ENCODE peak calls at places on chromosome 6, in four cellular contexts. N is stomach, P is tibial nerve, U is brain microvascular endothelial cell. W is an unnamed sample.

GRCh38 chr6:96086745-96087144 is 71.0 kb downstream of the FUT9 start:
- DNase-seq in N (no peak), U (no peak), P (no peak), W (no peak)

GRCh38 chr6:146543940-146544661 is 468 bp downstream of the RAB32 start:
- DNase-seq in P (peak), U (peak), N (peak), W (no peak)

GRCh38 chr6:158854214-158855101 is 35.3 kb upstream of the EZR start:
- DNase-seq in N (no peak), U (peak), P (no peak), W (no peak)

GRCh38 chr6:158634695-158635426 is 9.7 kb downstream of the DYNLT1 start:
- DNase-seq in U (no peak), N (peak), P (no peak), W (no peak)

GRCh38 chr6:140077712-140078551 is 703.5 kb upstream of the CITED2 start:
- DNase-seq in P (no peak), U (no peak), N (no peak), W (no peak)

GRCh38 chr6:129753422-129753821 is 43.4 kb upstream of the ARHGAP18 start:
- DNase-seq in N (no peak), P (no peak), U (peak), W (no peak)

GRCh38 chr6:137512768-137513605 is 18.8 kb upstream of the OLIG3 start:
- DNase-seq in U (no peak), P (no peak), N (no peak), W (no peak)

GRCh38 chr6:16657768-16658167 is 103.5 kb downstream of the ATXN1 start:
- DNase-seq in N (no peak), U (no peak), P (no peak), W (no peak)

GRCh38 chr6:37122861-37123260 is 47.1 kb upstream of the PIM1 start:
- DNase-seq in N (no peak), U (no peak), P (no peak), W (no peak)

GRCh38 chr6:100093405-100093804 is 99.4 kb upstream of the MCHR2 start:
- DNase-seq in N (no peak), P (no peak), U (no peak), W (no peak)

GRCh38 chr6:150647051-150647450 is 47.4 kb downstream of the PLEKHG1 start:
- DNase-seq in U (no peak), N (no peak), P (no peak), W (no peak)

GRCh38 chr6:157229219-157229607 is 94.1 kb downstream of the TMEM242 start:
- DNase-seq in N (no peak), U (no peak), P (no peak), W (no peak)

GRCh38 chr6:116533233-116533957 is 12.1 kb downstream of the TRAPPC3L start:
- DNase-seq in U (no peak), N (no peak), P (no peak), W (no peak)

GRCh38 chr6:26003102-26003694 is 40.6 kb downstream of the TRIM38 start:
- DNase-seq in U (peak), P (peak), N (peak), W (no peak)

GRCh38 chr6:167793421-167793820 is 33.3 kb upstream of the AFDN start:
- DNase-seq in U (no peak), N (no peak), P (no peak), W (no peak)

GRCh38 chr6:39646751-39647420 is 78.3 kb downstream of the KIF6 start:
- DNase-seq in N (no peak), U (no peak), P (no peak), W (no peak)

DNA sequence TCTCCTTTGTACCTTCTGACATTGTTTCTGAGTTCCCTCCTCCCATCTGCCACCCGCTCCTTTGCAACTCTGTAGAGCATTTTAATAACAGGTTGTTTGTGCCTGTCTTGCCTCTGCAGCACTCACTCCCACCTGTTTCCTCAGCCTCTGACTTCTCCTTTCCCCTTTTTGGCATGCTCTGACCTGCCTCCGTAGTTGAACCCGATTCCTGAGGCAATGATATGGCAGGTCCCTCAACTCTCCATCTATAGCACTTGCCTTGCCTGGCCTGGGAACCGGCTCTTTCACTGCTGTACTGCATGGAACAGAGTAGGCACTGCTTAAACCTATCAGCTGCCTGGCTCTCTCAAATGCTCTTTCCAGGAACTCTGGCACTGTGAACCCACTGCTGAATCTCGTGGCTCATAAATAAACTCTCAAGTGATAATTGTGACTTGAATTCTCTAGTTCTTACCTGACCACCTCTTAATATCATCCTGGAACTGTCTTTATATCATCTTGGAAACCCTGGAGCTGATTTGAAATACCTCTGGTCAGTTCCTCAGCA is 50.3 kb downstream of the UTRN start:
- DNase-seq in U (no peak), P (no peak), N (no peak), W (no peak)
- H3K27ac ChIP-seq in U (no peak), P (no peak), N (no peak), W (no peak)

GRCh38 chr6:44267252-44267651 is 1.9 kb upstream of the NFKBIE start:
- DNase-seq in U (no peak), P (no peak), N (no peak), W (no peak)

GRCh38 chr6:44266347-44266746 is 996 bp upstream of the NFKBIE start:
- DNase-seq in P (no peak), N (no peak), U (no peak), W (no peak)

GRCh38 chr6:44265003-44265842 is at the start of gene NFKBIE:
- DNase-seq in N (peak), P (peak), U (peak), W (peak)

GRCh38 chr6:44264154-44265002 is 973 bp downstream of the NFKBIE start:
- DNase-seq in U (no peak), P (no peak), N (peak), W (no peak)

DNA sequence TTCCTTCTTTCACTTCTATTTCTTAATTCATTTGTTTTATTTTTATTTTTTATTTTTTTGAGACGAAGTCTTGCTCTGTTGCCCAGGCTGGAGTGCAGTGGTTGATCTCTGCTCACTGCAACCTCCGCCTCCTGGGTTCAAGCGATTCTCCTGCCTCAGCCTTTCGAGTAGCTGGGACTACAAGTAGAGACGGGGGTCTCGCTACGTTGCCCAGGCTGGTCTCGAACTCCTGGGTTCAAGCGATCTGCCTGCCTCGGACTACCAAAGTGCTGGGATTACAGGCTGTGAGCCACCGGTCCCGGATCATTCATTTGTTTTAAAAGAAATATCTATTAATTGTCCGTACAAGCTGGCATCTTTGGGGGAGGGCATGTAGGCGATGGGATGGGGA is 487 bp upstream of the NFKBIE start:
- DNase-seq in P (no peak), N (no peak), U (no peak), W (no peak)
- H3K27ac ChIP-seq in P (peak), N (no peak), U (no peak), W (no peak)

GRCh38 chr6:128422200-128422599 is 98.2 kb downstream of the PTPRK start:
- DNase-seq in U (no peak), N (no peak), P (no peak), W (no peak)
- H3K27ac ChIP-seq in U (no peak), N (no peak), P (no peak), W (no peak)

GRCh38 chr6:126210398-126211075 is 129.4 kb upstream of the CENPW start:
- DNase-seq in U (no peak), P (no peak), N (no peak), W (no peak)

GRCh38 chr6:126206504-126207246 is 133.2 kb upstream of the CENPW start:
- DNase-seq in N (no peak), P (no peak), U (no peak), W (no peak)

GRCh38 chr6:126199482-126199881 is 140.4 kb upstream of the CENPW start:
- DNase-seq in U (no peak), P (no peak), N (no peak), W (no peak)

GRCh38 chr6:126202689-126203088 is 137.2 kb upstream of the CENPW start:
- DNase-seq in P (no peak), U (no peak), N (no peak), W (no peak)

GRCh38 chr6:126204598-126204997 is 135.3 kb upstream of the CENPW start:
- DNase-seq in N (no peak), P (no peak), U (no peak), W (peak)
- H3K27ac ChIP-seq in N (no peak), P (no peak), U (no peak), W (no peak)

GRCh38 chr6:7267521-7268091 is 45.4 kb downstream of the SSR1 start:
- DNase-seq in N (peak), U (peak), P (no peak), W (peak)
- H3K27ac ChIP-seq in N (peak), U (no peak), P (no peak), W (peak)